ENCODE peak calls at places on chromosomes 16 and 17, in four cellular contexts. N, R, M and W are unnamed samples.
A peak's percentile ranks its signal among the peaks of the same experiment; 100 is the strongest.

GRCh38 chr16:12016166-12016947 is 39.8 kb downstream of the SNX29 start:
- DNase-seq in M (no peak), R (no peak), N (no peak), W (no peak)

GRCh38 chr17:12623220-12623848 is 42.4 kb upstream of the MYOCD start:
- DNase-seq in M (no peak), N (no peak), R (no peak), W (no peak)

GRCh38 chr16:24729243-24729966 is at the start of gene TNRC6A:
- DNase-seq in N (peak; percentile 88), M (peak; percentile 91), R (peak; percentile 80), W (peak; percentile 64)

GRCh38 chr17:1087381-1088241 is 90.7 kb downstream of the TIMM22 start:
- DNase-seq in N (no peak), R (peak; percentile 89), M (peak; percentile 55), W (no peak)

GRCh38 chr17:21125862-21126261 is 902 bp upstream of the DHRS7B start:
- DNase-seq in R (no peak), M (no peak), N (peak; percentile 86), W (peak; percentile 34)

GRCh38 chr17:20300399-20301037 is 166.8 kb downstream of the LGALS9B start:
- DNase-seq in N (no peak), M (peak; percentile 66), R (no peak), W (no peak)

GRCh38 chr17:30942311-30943079 is 20.8 kb downstream of the ADAP2 start:
- DNase-seq in N (no peak), R (no peak), M (no peak), W (no peak)

GRCh38 chr16:69535123-69536050 is 30.4 kb upstream of the NFAT5 start:
- DNase-seq in R (no peak), M (no peak), N (no peak), W (no peak)

GRCh38 chr16:16017812-16018211 is 68.4 kb downstream of the ABCC1 start:
- DNase-seq in R (no peak), M (no peak), N (no peak), W (no peak)

GRCh38 chr16:56399047-56399446 is 26.3 kb downstream of the AMFR start:
- DNase-seq in R (no peak), M (no peak), N (no peak), W (no peak)

GRCh38 chr16:47045459-47045858 is 72.0 kb upstream of the DNAJA2 start:
- DNase-seq in R (no peak), M (no peak), N (peak; percentile 7), W (no peak)

GRCh38 chr17:47299239-47299910 is 24.4 kb upstream of the EFCAB13 start:
- DNase-seq in M (no peak), R (no peak), N (no peak), W (no peak)

GRCh38 chr16:70706948-70707465 is 21.2 kb upstream of the MTSS2 start:
- DNase-seq in N (no peak), R (peak; percentile 64), M (peak; percentile 65), W (no peak)

GRCh38 chr17:74052993-74053744 is 150.3 kb upstream of the RPL38 start:
- DNase-seq in N (no peak), M (no peak), R (no peak), W (no peak)

GRCh38 chr16:81429045-81429521 is 15.5 kb upstream of the CMIP start:
- DNase-seq in M (no peak), R (no peak), N (no peak), W (no peak)

GRCh38 chr16:23436992-23437391 is 16.0 kb downstream of the COG7 start:
- DNase-seq in M (no peak), N (no peak), R (no peak), W (no peak)

GRCh38 chr16:8194795-8195194 is 395.5 kb downstream of the TMEM114 start:
- DNase-seq in M (no peak), N (no peak), R (no peak), W (no peak)

GRCh38 chr16:57143125-57143965 is 42.5 kb downstream of the PSME3IP1 start:
- DNase-seq in M (no peak), R (no peak), N (no peak), W (no peak)

GRCh38 chr16:80680839-80681238 is 123.6 kb downstream of the CDYL2 start:
- DNase-seq in R (no peak), N (no peak), M (no peak), W (no peak)

GRCh38 chr17:42252528-42253172 is 23.5 kb downstream of the STAT5B start:
- DNase-seq in R (no peak), M (no peak), N (no peak), W (no peak)

GRCh38 chr17:34178047-34178446 is 77.0 kb upstream of the CCL2 start:
- DNase-seq in N (no peak), M (no peak), R (no peak), W (no peak)

GRCh38 chr17:48738803-48739526 is 10.4 kb upstream of the HOXB13 start:
- DNase-seq in M (no peak), R (peak; percentile 43), N (no peak), W (no peak)

GRCh38 chr16:54178491-54178976 is 108.1 kb downstream of the IRX3 start:
- DNase-seq in M (no peak), N (no peak), R (no peak), W (no peak)

GRCh38 chr16:82031116-82032084 is 3.7 kb upstream of the HSD17B2 start:
- DNase-seq in M (no peak), R (peak; percentile 36), N (no peak), W (no peak)

GRCh38 chr16:84724619-84725307 is 25.0 kb downstream of the USP10 start:
- DNase-seq in R (no peak), M (no peak), N (peak; percentile 70), W (no peak)

GRCh38 chr17:51029568-51030463 is 90.9 kb downstream of the SPAG9 start:
- DNase-seq in N (peak; percentile 85), R (no peak), M (no peak), W (no peak)

GRCh38 chr16:89217388-89218191 is at the start of gene ZNF778:
- DNase-seq in M (peak; percentile 82), R (peak; percentile 82), N (peak; percentile 91), W (peak; percentile 72)

GRCh38 chr17:28749516-28750177 is 5.8 kb downstream of the TRAF4 start:
- DNase-seq in M (no peak), R (no peak), N (no peak), W (no peak)

GRCh38 chr16:48576927-48577326 is 33.1 kb downstream of the N4BP1 start:
- DNase-seq in R (no peak), M (no peak), N (no peak), W (no peak)

GRCh38 chr16:65314246-65315003 is 192.6 kb upstream of the CDH11 start:
- DNase-seq in M (no peak), R (no peak), N (no peak), W (no peak)

GRCh38 chr16:35196313-35196712 is 1736.9 kb downstream of the TP53TG3F start:
- DNase-seq in M (no peak), R (no peak), N (no peak), W (no peak)

GRCh38 chr16:35193956-35194355 is 1734.5 kb downstream of the TP53TG3F start:
- DNase-seq in N (no peak), M (no peak), R (no peak), W (no peak)

GRCh38 chr16:35195864-35196216 is 1736.4 kb downstream of the TP53TG3F start:
- DNase-seq in N (no peak), M (no peak), R (no peak), W (no peak)

GRCh38 chr16:35194681-35195080 is 1735.3 kb downstream of the TP53TG3F start:
- DNase-seq in N (no peak), R (no peak), M (no peak), W (no peak)

DNA sequence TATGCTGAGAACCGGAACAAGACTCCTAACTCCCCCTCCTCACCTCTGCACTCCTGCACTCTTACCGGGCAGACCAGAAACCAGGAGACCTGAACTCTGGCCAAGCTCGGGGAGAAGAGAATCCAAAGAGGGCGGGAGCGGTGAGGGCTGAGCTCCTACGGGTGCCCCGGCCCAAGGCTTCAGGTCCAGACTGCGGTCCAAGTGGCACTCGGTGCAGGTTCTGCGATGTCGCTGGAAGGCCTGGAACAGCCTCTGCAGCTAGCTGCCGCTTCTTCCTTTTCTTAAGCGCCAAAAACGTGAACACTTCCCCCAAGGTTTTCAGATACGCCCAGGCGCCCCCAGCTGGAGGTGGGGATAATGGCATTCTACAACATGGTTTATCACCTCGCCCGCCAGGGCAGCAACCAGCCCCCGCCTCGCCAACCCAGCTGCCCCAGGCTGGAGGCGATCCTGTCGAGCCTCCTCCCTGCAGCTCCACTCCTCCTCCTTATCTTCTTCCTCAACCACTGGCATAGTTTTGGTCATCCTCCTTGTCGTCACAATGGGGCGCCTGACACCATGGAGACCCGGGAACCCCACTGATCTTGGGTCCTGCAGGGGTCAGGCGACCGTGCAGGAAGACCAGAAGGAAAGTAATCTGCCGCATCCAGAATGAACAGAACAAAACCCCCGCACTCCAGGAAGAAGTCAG is 1735.9 kb downstream of the TP53TG3F start:
- DNase-seq in M (no peak), R (no peak), N (no peak), W (no peak)
- H3K9me3 ChIP-seq in M (no peaks in the 10 kb centered on the region), R (no peaks in the 10 kb centered on the region), N (peaks cover 2% of the 10 kb centered on the region), W (peaks cover 3% of the 10 kb centered on the region)

GRCh38 chr17:26792486-26792885 is 501.4 kb upstream of the WSB1 start:
- DNase-seq in N (peak; percentile 23), R (no peak), M (no peak), W (no peak)
- H3K9me3 ChIP-seq in N (peaks cover 80% of the 10 kb centered on the region), R (no peaks in the 10 kb centered on the region), M (no peaks in the 10 kb centered on the region), W (peaks cover 24% of the 10 kb centered on the region)

DNA sequence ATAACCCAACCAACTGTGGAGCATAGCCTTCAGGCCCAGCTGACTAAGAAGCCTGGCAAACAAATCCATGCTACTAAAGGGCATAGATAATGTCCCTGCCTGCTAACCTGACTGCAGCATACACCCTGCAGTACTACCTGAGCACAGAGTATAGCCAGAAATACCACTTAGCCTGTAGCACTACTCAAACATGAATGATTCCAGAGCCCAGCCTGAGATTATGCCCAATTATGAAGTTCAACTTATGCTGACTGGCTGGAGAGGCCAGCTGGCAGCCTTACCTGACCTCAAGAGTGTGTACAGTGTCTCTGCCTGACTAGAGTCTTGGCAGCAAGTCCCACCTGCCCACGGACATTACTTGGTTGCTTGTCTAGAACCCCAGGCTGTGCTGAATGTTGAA is 1265.3 kb downstream of the CDH11 start:
- DNase-seq in M (no peak), R (no peak), N (no peak), W (no peak)
- H3K9me3 ChIP-seq in M (no peaks in the 10 kb centered on the region), R (no peaks in the 10 kb centered on the region), N (peaks cover 3% of the 10 kb centered on the region), W (no peaks in the 10 kb centered on the region)

DNA sequence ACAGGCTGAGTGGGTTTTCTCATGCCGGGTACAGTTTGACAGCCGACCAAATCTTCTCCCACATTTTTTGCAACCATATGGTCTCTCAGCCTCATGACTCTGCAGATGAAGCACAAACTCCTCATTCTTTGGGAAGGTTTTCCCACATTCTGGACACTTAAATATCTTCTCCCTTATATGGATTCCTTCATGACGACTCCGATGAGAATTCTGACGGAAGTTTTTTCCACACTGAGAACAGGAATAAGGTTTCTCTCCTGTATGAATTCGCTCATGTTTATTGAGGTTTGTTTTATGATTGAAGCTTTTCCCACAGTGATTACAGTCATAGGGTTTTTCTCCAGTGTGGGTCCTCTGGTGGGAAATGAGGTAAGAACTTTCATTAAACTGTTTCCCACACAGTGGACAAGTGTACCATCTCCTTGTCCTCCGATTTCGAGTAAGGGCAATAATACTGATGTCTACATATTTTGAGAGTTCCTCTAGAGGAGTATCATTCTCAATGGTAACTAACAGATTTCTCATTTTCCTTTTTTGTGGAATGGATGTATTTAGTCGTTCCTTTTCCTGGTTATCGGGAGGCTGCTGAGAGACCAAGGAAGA is 10.9 kb downstream of the ZNF200 start:
- DNase-seq in N (peak; percentile 22), R (no peak), M (no peak), W (no peak)
- H3K9me3 ChIP-seq in N (peaks cover 62% of the 10 kb centered on the region), R (peaks cover 13% of the 10 kb centered on the region), M (peaks cover 5% of the 10 kb centered on the region), W (peaks cover 27% of the 10 kb centered on the region)

GRCh38 chr16:3311496-3311895 is 6.2 kb downstream of the ZNF75A start:
- DNase-seq in M (no peak), N (no peak), R (no peak), W (no peak)
- H3K9me3 ChIP-seq in M (no peaks in the 10 kb centered on the region), N (peaks cover 75% of the 10 kb centered on the region), R (peaks cover 3% of the 10 kb centered on the region), W (peaks cover 41% of the 10 kb centered on the region)

GRCh38 chr16:35725949-35726348 is 2266.5 kb downstream of the TP53TG3F start:
- DNase-seq in N (no peak), M (no peak), R (no peak), W (no peak)
- H3K9me3 ChIP-seq in N (peaks cover 15% of the 10 kb centered on the region), M (no peaks in the 10 kb centered on the region), R (no peaks in the 10 kb centered on the region), W (peaks cover 5% of the 10 kb centered on the region)